ENCODE peak calls at places on chromosomes 1 and 21, in six cellular contexts. X is naive thymus-derived CD4-positive, alpha-beta T cell; D is breast epithelium; C is Caco-2; Y is IMR-90; Z is neuronal stem cell. G is an unnamed sample.

GRCh38 chr1:37036667-37037053 is 2.3 kb upstream of the GRIK3 start:
- DNase-seq in C (no peak), D (no peak), Y (no peak), X (no peak), Z (no peak), G (no peak)

GRCh38 chr21:17819878-17820232 is 699 bp upstream of the C21orf91 start:
- DNase-seq in C (no peak), Z (no peak), D (peak; percentile 33), Y (peak; percentile 72), X (no peak), G (no peak)

GRCh38 chr1:39735731-39736130 is 3.0 kb upstream of the PPIE start:
- DNase-seq in D (no peak), C (no peak), Z (no peak), X (no peak), Y (no peak), G (no peak)

GRCh38 chr1:93907718-93908117 is 1.5 kb downstream of the GCLM start:
- DNase-seq in Y (peak; percentile 54), D (no peak), C (no peak), X (no peak), Z (no peak), G (no peak)

GRCh38 chr1:3910049-3910731 is 10.1 kb upstream of the C1orf174 start:
- DNase-seq in Y (no peak), X (no peak), D (no peak), Z (no peak), C (peak; percentile 12), G (no peak)

GRCh38 chr1:224736619-224737352 is 120.7 kb downstream of the CNIH3 start:
- DNase-seq in Y (peak; percentile 19), X (no peak), D (no peak), C (no peak), Z (no peak), G (no peak)

GRCh38 chr1:117607471-117607870 is 1.6 kb downstream of the TENT5C start:
- DNase-seq in Z (peak; percentile 32), D (peak; percentile 42), Y (no peak), C (no peak), X (no peak), G (peak; percentile 38)

GRCh38 chr1:40363721-40364120 is 9.8 kb upstream of the SMAP2 start:
- DNase-seq in Y (no peak), X (no peak), D (no peak), Z (no peak), C (no peak), G (no peak)

GRCh38 chr1:44946720-44947059 is 39.7 kb downstream of the EIF2B3 start:
- DNase-seq in D (no peak), Z (no peak), X (no peak), C (no peak), Y (no peak), G (no peak)

GRCh38 chr1:196070940-196071339 is 537.3 kb downstream of the KCNT2 start:
- DNase-seq in C (no peak), Y (no peak), Z (no peak), X (no peak), D (no peak), G (no peak)

GRCh38 chr1:79638382-79638781 is 631.9 kb upstream of the ADGRL4 start:
- DNase-seq in X (no peak), D (no peak), Y (no peak), C (no peak), Z (no peak), G (no peak)

GRCh38 chr1:58922302-58923089 is 138.6 kb upstream of the JUN start:
- DNase-seq in D (peak; percentile 37), X (no peak), Z (no peak), Y (peak; percentile 44), C (no peak), G (no peak)

GRCh38 chr1:147243228-147243685 is 773 bp downstream of the CHD1L start:
- DNase-seq in X (no peak), D (no peak), C (no peak), Z (no peak), Y (peak; percentile 86), G (no peak)

GRCh38 chr1:66764994-66765578 is 12.8 kb downstream of the DYNLT5 start:
- DNase-seq in Z (peak; percentile 17), Y (peak; percentile 66), C (no peak), D (no peak), X (no peak), G (peak; percentile 24)

GRCh38 chr1:209106861-209107260 is 476.7 kb upstream of the CAMK1G start:
- DNase-seq in Z (no peak), D (no peak), C (no peak), X (no peak), Y (no peak), G (no peak)

GRCh38 chr1:163357378-163357777 is 35.6 kb downstream of the NUF2 start:
- DNase-seq in X (no peak), D (no peak), Z (no peak), Y (peak; percentile 36), C (no peak), G (no peak)

GRCh38 chr1:116990612-116991151 is 10.9 kb upstream of the CD101 start:
- DNase-seq in C (no peak), X (no peak), D (peak; percentile 77), Z (no peak), Y (peak; percentile 43), G (no peak)

GRCh38 chr21:18725653-18726052 is 322.1 kb upstream of the TMPRSS15 start:
- DNase-seq in C (peak; percentile 62), Z (no peak), D (no peak), Y (no peak), X (no peak), G (no peak)

GRCh38 chr1:110008971-110009565 is 24.5 kb downstream of the AHCYL1 start:
- DNase-seq in X (no peak), Z (no peak), Y (no peak), C (no peak), D (no peak), G (no peak)

GRCh38 chr1:228860911-228861829 is 125.9 kb downstream of the RHOU start:
- DNase-seq in C (peak; percentile 88), Y (peak; percentile 87), Z (no peak), X (no peak), D (no peak), G (no peak)

GRCh38 chr1:46489638-46490602 is at the start of gene DMBX1:
- DNase-seq in C (peak; percentile 52), Z (no peak), Y (no peak), D (no peak), X (no peak), G (peak; percentile 14)

GRCh38 chr1:236065509-236066005 is 667 bp upstream of the NID1 start:
- DNase-seq in C (no peak), Z (no peak), D (no peak), Y (no peak), X (no peak), G (no peak)

GRCh38 chr1:241799414-241799813 is 48.6 kb upstream of the EXO1 start:
- DNase-seq in Z (no peak), X (no peak), D (no peak), Y (peak; percentile 50), C (no peak), G (no peak)

GRCh38 chr1:49995734-49996133 is 28.0 kb downstream of the AGBL4 start:
- DNase-seq in Z (no peak), X (no peak), Y (no peak), C (no peak), D (no peak), G (no peak)

GRCh38 chr1:228917342-228917741 is 182.1 kb downstream of the RHOU start:
- DNase-seq in Y (no peak), D (no peak), C (no peak), Z (no peak), X (no peak), G (no peak)

GRCh38 chr1:46246548-46247432 is 773 bp upstream of the RAD54L start:
- DNase-seq in D (no peak), Y (peak; percentile 45), C (no peak), Z (no peak), X (no peak), G (peak; percentile 32)

GRCh38 chr1:162035241-162035640 is 11.6 kb upstream of the OLFML2B start:
- DNase-seq in C (no peak), Y (no peak), D (no peak), Z (no peak), X (no peak), G (no peak)

GRCh38 chr1:154429118-154429517 is 24.0 kb downstream of the IL6R start:
- DNase-seq in C (no peak), Z (no peak), D (no peak), Y (no peak), X (no peak), G (no peak)
- H3K4me1 ChIP-seq in C (peaks cover 7% of the 10 kb centered on the region), Z (peaks cover 32% of the 10 kb centered on the region), D (no peaks in the 10 kb centered on the region), Y (peaks cover 28% of the 10 kb centered on the region), X (peaks cover 49% of the 10 kb centered on the region), G (peaks cover 33% of the 10 kb centered on the region)

GRCh38 chr1:16158993-16159831 is 3.3 kb upstream of the EPHA2 start:
- DNase-seq in Y (no peak), C (no peak), Z (no peak), D (no peak), X (no peak), G (no peak)
- H3K4me1 ChIP-seq in Y (peaks cover 9% of the 10 kb centered on the region), C (peaks cover 14% of the 10 kb centered on the region), Z (peaks cover 17% of the 10 kb centered on the region), D (no peaks in the 10 kb centered on the region), X (peaks cover 56% of the 10 kb centered on the region), G (peaks cover 61% of the 10 kb centered on the region)

GRCh38 chr21:38800046-38800758 is 5.5 kb upstream of the ETS2 start:
- DNase-seq in X (no peak), D (no peak), Z (no peak), Y (no peak), C (no peak), G (no peak)

GRCh38 chr21:38797470-38797869 is 8.3 kb upstream of the ETS2 start:
- DNase-seq in X (no peak), Y (no peak), C (peak; percentile 85), Z (no peak), D (no peak), G (no peak)

GRCh38 chr21:38798081-38798480 is 7.6 kb upstream of the ETS2 start:
- DNase-seq in Y (no peak), D (no peak), X (no peak), Z (no peak), C (no peak), G (no peak)

GRCh38 chr21:38796426-38796825 is 9.3 kb upstream of the ETS2 start:
- DNase-seq in D (no peak), C (no peak), X (no peak), Y (peak; percentile 56), Z (no peak), G (no peak)

GRCh38 chr21:38798481-38798882 is 7.2 kb upstream of the ETS2 start:
- DNase-seq in C (peak; percentile 85), Z (no peak), Y (no peak), D (no peak), X (no peak), G (no peak)
- H3K4me1 ChIP-seq in C (peaks cover 54% of the 10 kb centered on the region), Z (no peaks in the 10 kb centered on the region), Y (peaks cover 7% of the 10 kb centered on the region), D (no peaks in the 10 kb centered on the region), X (no peaks in the 10 kb centered on the region), G (no peaks in the 10 kb centered on the region)

GRCh38 chr1:30731109-30731805 is 7.9 kb upstream of the MATN1 start:
- DNase-seq in X (no peak), Y (no peak), D (no peak), Z (no peak), C (no peak), G (no peak)
- H3K4me1 ChIP-seq in X (peaks cover 10% of the 10 kb centered on the region), Y (peaks cover 8% of the 10 kb centered on the region), D (no peaks in the 10 kb centered on the region), Z (peaks cover 27% of the 10 kb centered on the region), C (no peaks in the 10 kb centered on the region), G (no peaks in the 10 kb centered on the region)

DNA sequence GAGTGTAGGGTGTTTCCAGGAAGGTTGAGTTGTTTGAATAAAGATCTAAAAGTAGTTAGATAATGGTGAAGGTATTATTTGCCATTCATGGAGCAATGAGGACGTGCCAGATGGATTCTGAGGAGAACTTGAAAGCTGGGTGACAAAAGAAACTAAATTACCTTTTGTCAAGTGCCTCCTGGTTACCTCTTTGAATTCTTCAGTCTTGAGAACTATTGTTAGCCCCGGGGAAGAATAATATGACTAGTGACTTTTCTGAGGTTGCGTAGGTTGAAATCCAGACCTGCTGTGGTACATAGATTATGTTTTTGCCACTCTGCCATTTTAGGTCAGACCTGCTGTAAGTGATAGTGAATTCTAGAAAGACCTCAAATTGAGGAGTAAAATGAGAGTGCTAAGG is 11.5 kb downstream of the LAMC1 start:
- DNase-seq in Y (no peak), X (no peak), C (no peak), D (no peak), Z (no peak), G (no peak)
- H3K4me1 ChIP-seq in Y (peaks cover 14% of the 10 kb centered on the region), X (peaks cover 19% of the 10 kb centered on the region), C (peaks cover 49% of the 10 kb centered on the region), D (no peaks in the 10 kb centered on the region), Z (peaks cover 35% of the 10 kb centered on the region), G (no peaks in the 10 kb centered on the region)

G was measured in effector memory CD4-positive, alpha-beta T cell.